ENCODE peak calls at places on chromosome X, in ten cellular contexts. H is H1, G is stomach, O is IMR-90, I is upper lobe of left lung, U is ovary, S is transverse colon, R is HepG2, N is heart left ventricle, K is endothelial cell of umbilical vein. Q is an unnamed sample. For H3K36me3, the result is how much of the 10 kb centered on the place peaks cover.

GRCh38 chrX:10165580-10166247 is 8.9 kb downstream of the CLCN4 start:
- DNase-seq in H (no peak), G (peak), O (no peak), I (no peak), U (no peak), S (no peak), R (no peak), N (no peak), K (no peak), Q (peak)

GRCh38 chrX:108396188-108396885 is 41.9 kb downstream of the COL4A6 start:
- DNase-seq in H (no peak), G (no peak), O (peak), I (no peak), U (no peak), S (no peak), R (peak), N (no peak), K (peak), Q (no peak)

GRCh38 chrX:132092439-132093065 is 35.3 kb downstream of the FRMD7 start:
- DNase-seq in H (peak), G (peak), O (peak), I (no peak), U (peak), S (peak), R (peak), N (peak), K (peak), Q (peak)

GRCh38 chrX:74426071-74426470 is 4.8 kb downstream of the SLC16A2 start:
- DNase-seq in H (no peak), G (no peak), O (no peak), I (no peak), U (no peak), S (no peak), R (no peak), N (no peak), K (no peak), Q (no peak)

GRCh38 chrX:104863466-104863865 is 297.5 kb downstream of the IL1RAPL2 start:
- DNase-seq in H (no peak), G (no peak), O (no peak), I (no peak), U (no peak), S (no peak), R (no peak), N (no peak), K (no peak), Q (no peak)

GRCh38 chrX:103562801-103563200 is 22.5 kb upstream of the TCEAL4 start:
- DNase-seq in H (no peak), G (no peak), O (no peak), I (no peak), U (no peak), S (no peak), R (no peak), N (no peak), K (peak), Q (no peak)

GRCh38 chrX:34563809-34564208 is 93.3 kb downstream of the TMEM47 start:
- DNase-seq in H (no peak), G (no peak), O (no peak), I (no peak), U (no peak), S (no peak), R (no peak), N (no peak), K (no peak), Q (no peak)

GRCh38 chrX:104253567-104254441 is 929 bp downstream of the ESX1 start:
- DNase-seq in H (no peak), G (no peak), O (no peak), I (peak), U (no peak), S (no peak), R (no peak), N (no peak), K (no peak), Q (no peak)

GRCh38 chrX:49977319-49978090 is 55.1 kb downstream of the CLCN5 start:
- DNase-seq in H (no peak), G (no peak), O (no peak), I (peak), U (no peak), S (no peak), R (no peak), N (no peak), K (no peak), Q (peak)

GRCh38 chrX:107659768-107660167 is 31.5 kb downstream of the PRPS1 start:
- DNase-seq in H (no peak), G (no peak), O (peak), I (no peak), U (no peak), S (no peak), R (peak), N (no peak), K (peak), Q (no peak)

GRCh38 chrX:28347526-28347925 is 239.7 kb upstream of the IL1RAPL1 start:
- DNase-seq in H (no peak), G (no peak), O (no peak), I (no peak), U (no peak), S (no peak), R (no peak), N (no peak), K (no peak), Q (no peak)

GRCh38 chrX:95760356-95760755 is 924.3 kb upstream of the DIAPH2 start:
- DNase-seq in H (no peak), G (no peak), O (no peak), I (no peak), U (no peak), S (no peak), R (no peak), N (no peak), K (no peak), Q (no peak)

GRCh38 chrX:140440891-140441290 is 64.0 kb downstream of the SOX3 start:
- DNase-seq in H (no peak), G (no peak), O (peak), I (no peak), U (no peak), S (no peak), R (no peak), N (no peak), K (no peak), Q (no peak)

GRCh38 chrX:45714864-45715263 is 514.2 kb upstream of the DIPK2B start:
- DNase-seq in H (no peak), G (no peak), O (peak), I (no peak), U (no peak), S (peak), R (no peak), N (peak), K (peak), Q (no peak)

GRCh38 chrX:136115124-136115908 is 32.0 kb upstream of the FHL1 start:
- DNase-seq in H (no peak), G (no peak), O (peak), I (no peak), U (peak), S (no peak), R (no peak), N (no peak), K (no peak), Q (no peak)

GRCh38 chrX:20320461-20321159 is 53.9 kb upstream of the RPS6KA3 start:
- DNase-seq in H (no peak), G (no peak), O (no peak), I (no peak), U (no peak), S (no peak), R (peak), N (no peak), K (no peak), Q (no peak)

GRCh38 chrX:119512145-119512800 is 44.0 kb downstream of the SLC25A5 start:
- DNase-seq in H (peak), G (peak), O (peak), I (no peak), U (peak), S (peak), R (peak), N (peak), K (peak), Q (peak)

GRCh38 chrX:129717902-129718301 is 20.9 kb upstream of the XPNPEP2 start:
- DNase-seq in H (no peak), G (no peak), O (peak), I (no peak), U (no peak), S (no peak), R (no peak), N (no peak), K (no peak), Q (peak)

GRCh38 chrX:45035071-45035470 is 162.1 kb downstream of the KDM6A start:
- DNase-seq in H (no peak), G (no peak), O (no peak), I (no peak), U (no peak), S (no peak), R (no peak), N (no peak), K (no peak), Q (no peak)

GRCh38 chrX:40845331-40845911 is 110.1 kb upstream of the MED14 start:
- DNase-seq in H (peak), G (no peak), O (peak), I (no peak), U (peak), S (no peak), R (peak), N (peak), K (peak), Q (no peak)

GRCh38 chrX:153917814-153918213 is 8.2 kb downstream of the ARHGAP4 start:
- DNase-seq in H (no peak), G (no peak), O (no peak), I (no peak), U (no peak), S (no peak), R (no peak), N (no peak), K (no peak), Q (no peak)
- H3K36me3 ChIP-seq in H (under half), G (under half), O (under half), I (under half), U (under half), S (under half), R (under half), N (under half), K (under half), Q (under half)

DNA sequence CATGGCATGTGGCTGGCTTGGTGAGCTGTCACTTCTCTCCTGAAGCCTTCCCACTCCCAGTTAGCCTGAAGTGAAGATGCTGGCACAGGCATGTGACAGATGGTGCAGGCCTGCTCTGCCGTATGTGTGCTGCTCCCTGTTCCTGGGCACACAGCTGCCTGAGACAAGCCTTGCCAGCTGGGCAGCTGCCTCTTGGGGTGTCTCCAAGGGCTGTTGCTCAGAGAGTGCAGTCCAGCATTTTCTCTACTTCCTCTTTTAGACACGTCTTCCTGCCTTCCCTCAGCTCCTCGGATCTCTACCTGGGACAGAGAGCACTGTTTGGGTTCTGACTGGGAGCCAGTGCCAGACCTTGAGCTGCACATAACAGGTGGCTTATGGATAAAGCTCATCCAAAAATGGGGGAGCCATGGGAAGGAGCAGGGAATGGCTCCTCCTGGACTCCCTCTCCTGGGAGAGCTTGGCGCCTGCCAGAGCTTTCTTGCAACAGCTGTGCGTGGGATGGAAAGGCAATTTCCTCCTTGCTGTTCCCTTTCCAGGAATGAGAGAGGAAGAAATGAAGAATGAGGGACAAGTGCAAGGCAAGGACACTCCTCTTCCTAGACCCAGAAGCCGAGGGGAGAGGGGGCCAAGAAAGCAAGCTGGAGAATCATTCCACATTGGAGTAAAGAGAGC is 132.9 kb downstream of the MSL3 start:
- DNase-seq in H (no peak), G (no peak), O (no peak), I (peak), U (no peak), S (peak), R (no peak), N (peak), K (no peak), Q (peak)
- TF ChIP-seq POLR2A in H (no peak), G (no peak), O (no peak), I (no peak), U (no peak), S (no peak), R (no peak), N (no peak), K (no peak), Q (no peak)

DNA sequence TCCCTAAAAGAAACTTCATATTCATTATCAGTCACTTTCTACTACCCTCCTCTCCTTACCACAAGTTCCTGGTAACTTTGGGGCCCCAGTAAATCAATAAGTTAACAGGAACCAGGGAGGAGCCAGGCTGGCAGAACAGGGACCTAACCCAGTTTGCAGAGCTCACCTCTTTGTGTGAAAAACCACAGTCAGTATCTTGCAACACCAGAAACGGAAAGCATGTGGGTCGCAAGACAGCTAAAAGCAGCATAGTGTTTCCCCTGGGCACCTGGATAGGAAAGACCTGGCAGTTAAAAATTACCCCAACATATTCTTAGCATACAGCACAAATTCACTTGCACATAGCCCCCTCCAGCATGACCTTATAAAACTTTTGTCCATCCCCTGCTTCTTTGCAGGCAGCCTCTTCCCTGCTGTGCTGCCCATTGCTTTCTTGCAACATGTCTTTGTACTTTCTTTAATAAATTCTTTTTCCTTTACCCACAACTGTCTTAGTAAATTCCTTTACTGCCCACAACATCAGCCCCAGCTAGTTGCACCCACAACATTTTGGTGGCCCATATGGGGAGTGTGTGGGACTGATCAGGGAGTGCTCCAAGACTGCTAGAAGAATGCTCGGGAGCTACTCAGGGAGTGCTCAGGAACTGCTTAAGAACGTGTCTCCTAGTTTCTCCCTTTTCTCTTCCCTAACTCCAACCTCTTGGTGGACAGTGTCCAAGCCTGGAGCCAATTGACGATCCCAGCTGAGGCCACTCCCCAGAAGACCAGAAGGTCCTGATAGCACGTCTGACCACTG is 83.4 kb downstream of the MSN start:
- DNase-seq in H (no peak), G (no peak), O (no peak), I (no peak), U (no peak), S (peak), R (no peak), N (no peak), K (no peak), Q (no peak)
- H3K4me3 ChIP-seq in H (no peak), G (no peak), O (no peak), I (no peak), U (no peak), S (no peak), R (no peak), N (no peak), K (no peak), Q (no peak)

GRCh38 chrX:70498129-70498528 is 53.5 kb downstream of the DLG3 start:
- DNase-seq in H (no peak), G (no peak), O (no peak), I (no peak), U (no peak), S (no peak), R (no peak), N (no peak), K (no peak), Q (no peak)

GRCh38 chrX:70497026-70497425 is 52.4 kb downstream of the DLG3 start:
- DNase-seq in H (no peak), G (no peak), O (no peak), I (no peak), U (no peak), S (no peak), R (no peak), N (no peak), K (no peak), Q (no peak)

GRCh38 chrX:70500826-70501225 is 56.2 kb downstream of the DLG3 start:
- DNase-seq in H (no peak), G (no peak), O (no peak), I (no peak), U (no peak), S (no peak), R (no peak), N (no peak), K (no peak), Q (no peak)

GRCh38 chrX:70494441-70494840 is 49.8 kb downstream of the DLG3 start:
- DNase-seq in H (no peak), G (no peak), O (peak), I (no peak), U (no peak), S (no peak), R (no peak), N (no peak), K (no peak), Q (no peak)

DNA sequence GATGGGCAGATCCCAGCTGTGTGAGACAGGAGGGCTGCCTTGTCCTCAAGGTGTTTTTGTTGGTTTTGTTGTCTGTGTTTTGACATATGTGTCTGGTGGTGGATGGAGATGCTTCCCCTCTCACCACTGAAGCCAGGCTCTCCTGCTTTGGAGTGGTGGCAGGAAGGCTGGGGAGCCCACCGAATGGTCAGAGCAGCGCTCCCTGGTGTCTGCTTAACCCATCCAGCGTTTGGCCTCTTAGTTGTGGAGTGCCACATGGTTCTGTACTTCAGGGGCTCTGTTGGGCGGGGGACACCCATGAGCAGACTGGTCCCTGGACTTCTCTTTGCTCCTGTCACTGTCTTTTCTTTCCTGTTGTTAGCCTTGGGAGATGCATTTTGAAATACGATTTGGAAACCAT is 51.9 kb downstream of the DLG3 start:
- DNase-seq in H (no peak), G (no peak), O (no peak), I (no peak), U (no peak), S (no peak), R (no peak), N (no peak), K (no peak), Q (no peak)
- H3K36me3 ChIP-seq in H (under half), G (half or more), O (under half), I (under half), U (under half), S (under half), R (under half), N (under half), K (under half), Q (under half)

GRCh38 chrX:154379569-154379951 is 465 bp downstream of the EMD start:
- DNase-seq in H (no peak), G (no peak), O (no peak), I (no peak), U (no peak), S (no peak), R (no peak), N (no peak), K (no peak), Q (no peak)
- TF ChIP-seq POLR2A in H (no peak), G (no peak), O (peak), I (no peak), U (no peak), S (no peak), R (no peak), N (no peak), K (no peak), Q (no peak)

DNA sequence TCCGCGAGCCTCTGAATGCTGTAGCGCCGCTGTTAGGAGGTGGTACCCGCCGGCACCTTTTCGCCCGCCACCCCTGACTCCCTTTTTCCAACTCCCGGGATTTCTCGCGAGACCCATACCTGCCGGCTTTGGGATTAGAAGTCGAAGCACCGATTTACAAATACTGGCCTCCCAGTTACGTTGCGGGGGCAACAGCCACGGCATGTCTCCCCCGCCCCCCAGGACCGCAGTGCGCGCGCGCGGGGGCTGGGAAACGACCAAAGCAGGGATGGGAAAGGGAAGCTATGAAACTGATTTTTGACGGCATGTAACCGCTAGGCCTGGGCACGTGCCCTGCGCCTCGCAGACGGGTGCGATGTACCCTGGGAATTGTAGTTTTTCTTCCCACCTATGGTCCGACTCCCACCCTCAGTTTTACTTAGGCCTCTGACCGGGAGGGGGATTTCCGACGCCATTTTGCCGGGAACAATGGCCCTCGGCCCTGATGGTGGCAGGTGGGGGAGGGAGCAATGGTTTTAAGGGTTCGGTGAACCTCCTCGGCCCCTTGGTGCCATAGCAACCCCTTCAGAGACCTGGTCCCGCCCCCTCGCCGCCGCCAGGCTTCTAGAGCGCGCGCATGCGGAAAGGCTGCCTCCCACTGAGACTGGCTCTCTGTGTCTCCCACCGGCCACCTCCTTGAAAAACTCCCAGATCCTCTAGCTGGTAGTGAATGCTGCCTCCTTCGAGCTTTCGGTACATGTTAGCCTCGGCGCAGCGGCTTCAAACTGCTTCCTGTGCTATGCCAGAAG is 772 bp upstream of the WNK3 start:
- DNase-seq in H (peak), G (no peak), O (peak), I (peak), U (peak), S (peak), R (no peak), N (peak), K (peak), Q (no peak)
- H3K4me3 ChIP-seq in H (peak), G (peak), O (peak), I (peak), U (peak), S (no peak), R (no peak), N (peak), K (no peak), Q (peak)

GRCh38 chrX:109655802-109656201 is 30.8 kb upstream of the KCNE5 start:
- DNase-seq in H (no peak), G (no peak), O (no peak), I (no peak), U (no peak), S (no peak), R (no peak), N (no peak), K (no peak), Q (no peak)

GRCh38 chrX:109658391-109658790 is 33.4 kb upstream of the KCNE5 start:
- DNase-seq in H (no peak), G (no peak), O (no peak), I (no peak), U (no peak), S (no peak), R (no peak), N (no peak), K (no peak), Q (no peak)

GRCh38 chrX:109656774-109657173 is 31.8 kb upstream of the KCNE5 start:
- DNase-seq in H (no peak), G (no peak), O (no peak), I (no peak), U (no peak), S (no peak), R (no peak), N (no peak), K (no peak), Q (no peak)

GRCh38 chrX:109660756-109661155 is 35.8 kb upstream of the KCNE5 start:
- DNase-seq in H (no peak), G (no peak), O (peak), I (no peak), U (no peak), S (no peak), R (no peak), N (no peak), K (no peak), Q (no peak)
- H3K36me3 ChIP-seq in H (under half), G (half or more), O (under half), I (under half), U (under half), S (under half), R (half or more), N (half or more), K (under half), Q (under half)

Q was measured in gastrocnemius medialis.